ENCODE peak calls at places on chromosomes 12 and 14, in five cellular contexts. R, B, Z, L and C are unnamed samples.

GRCh38 chr14:60153996-60154395 is 11.2 kb downstream of the DHRS7 start:
- DNase-seq in R (no peak), B (no peak), Z (no peak), L (no peak), C (no peak)

GRCh38 chr12:12561305-12562015 is 1.2 kb downstream of the DUSP16 start:
- DNase-seq in R (no peak), B (no peak), Z (no peak), L (no peak), C (peak)

GRCh38 chr14:77488558-77488957 is 10.1 kb downstream of the ISM2 start:
- DNase-seq in R (no peak), B (no peak), Z (no peak), L (no peak), C (no peak)

GRCh38 chr14:88841741-88842140 is 17.3 kb downstream of the TTC8 start:
- DNase-seq in R (no peak), B (no peak), Z (no peak), L (no peak), C (no peak)

GRCh38 chr14:98692832-98693231 is 579.2 kb downstream of the BCL11B start:
- DNase-seq in R (no peak), B (no peak), Z (no peak), L (no peak), C (no peak)

GRCh38 chr14:76918751-76919421 is 92.7 kb downstream of the LRRC74A start:
- DNase-seq in R (peak), B (peak), Z (no peak), L (no peak), C (peak)

GRCh38 chr12:131965073-131965472 is 15.3 kb downstream of the EP400 start:
- DNase-seq in R (no peak), B (no peak), Z (no peak), L (no peak), C (no peak)

GRCh38 chr12:81819991-81820633 is 61.0 kb upstream of the PPFIA2 start:
- DNase-seq in R (no peak), B (no peak), Z (no peak), L (no peak), C (no peak)

GRCh38 chr12:63917864-63918742 is 73.6 kb downstream of the SRGAP1 start:
- DNase-seq in R (peak), B (no peak), Z (peak), L (no peak), C (peak)

GRCh38 chr12:16347391-16348298 is at the start of gene MGST1:
- DNase-seq in R (peak), B (peak), Z (peak), L (peak), C (peak)

GRCh38 chr12:132787877-132788276 is 26.2 kb upstream of the ANKLE2 start:
- DNase-seq in R (no peak), B (no peak), Z (no peak), L (no peak), C (no peak)

GRCh38 chr14:105143451-105144230 is 24.9 kb downstream of the JAG2 start:
- DNase-seq in R (no peak), B (no peak), Z (no peak), L (no peak), C (no peak)

GRCh38 chr12:87779858-87780498 is 249.2 kb downstream of the C12orf50 start:
- DNase-seq in R (no peak), B (no peak), Z (no peak), L (no peak), C (no peak)

GRCh38 chr14:92863281-92863680 is 59.7 kb upstream of the CHGA start:
- DNase-seq in R (no peak), B (no peak), Z (no peak), L (no peak), C (no peak)

GRCh38 chr12:107441906-107442305 is 243.7 kb upstream of the PWP1 start:
- DNase-seq in R (no peak), B (no peak), Z (no peak), L (no peak), C (no peak)

GRCh38 chr12:39605996-39606395 is 13.6 kb downstream of the ABCD2 start:
- DNase-seq in R (peak), B (no peak), Z (no peak), L (no peak), C (no peak)

GRCh38 chr12:583251-583869 is 79.9 kb downstream of the NINJ2 start:
- DNase-seq in R (no peak), B (no peak), Z (no peak), L (no peak), C (peak)

GRCh38 chr14:24072436-24072835 is 1.1 kb downstream of the CPNE6 start:
- DNase-seq in R (no peak), B (no peak), Z (no peak), L (no peak), C (no peak)

GRCh38 chr12:82973601-82974000 is 286.9 kb downstream of the TMTC2 start:
- DNase-seq in R (no peak), B (no peak), Z (no peak), L (no peak), C (no peak)

GRCh38 chr12:6548556-6549378 is 7.1 kb downstream of the IFFO1 start:
- DNase-seq in R (no peak), B (no peak), Z (no peak), L (no peak), C (no peak)

GRCh38 chr12:2306686-2307249 is 254.0 kb downstream of the CACNA1C start:
- DNase-seq in R (no peak), B (no peak), Z (no peak), L (no peak), C (no peak)
- H3K27ac ChIP-seq in R (no peak), B (no peak), Z (no peak), L (no peak), C (no peak)

DNA sequence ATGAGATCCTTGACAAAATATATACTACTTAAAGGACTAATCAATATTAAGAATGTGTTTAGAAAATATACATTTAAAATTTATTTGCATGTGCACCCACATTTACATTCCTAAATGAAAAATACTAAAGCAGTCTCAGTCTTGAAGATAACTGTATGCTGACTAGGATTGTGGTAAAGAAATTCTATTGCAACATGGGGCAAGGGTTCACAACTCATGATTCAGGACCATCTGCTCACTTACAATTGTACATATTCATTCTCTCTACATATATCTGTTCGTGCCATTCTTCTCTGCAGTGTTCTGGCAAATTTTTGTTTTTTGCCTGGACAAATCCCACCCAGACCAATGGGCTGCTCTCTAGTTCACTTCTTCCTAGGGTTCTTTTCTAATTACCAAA is 417.2 kb upstream of the NOVA1 start:
- DNase-seq in R (no peak), B (no peak), Z (no peak), L (no peak), C (no peak)
- TF ChIP-seq ATF3 in R (no peak), B (no peak), Z (no peak), L (no peak), C (no peak)

GRCh38 chr12:51244269-51244668 is 5.6 kb downstream of the DAZAP2 start:
- DNase-seq in R (no peak), B (no peak), Z (no peak), L (no peak), C (no peak)

GRCh38 chr12:51245476-51246253 is 7.0 kb downstream of the DAZAP2 start:
- DNase-seq in R (no peak), B (no peak), Z (no peak), L (no peak), C (no peak)

GRCh38 chr12:51246254-51246853 is 7.7 kb downstream of the DAZAP2 start:
- DNase-seq in R (no peak), B (peak), Z (no peak), L (no peak), C (no peak)

GRCh38 chr12:51242896-51243295 is 4.3 kb downstream of the DAZAP2 start:
- DNase-seq in R (no peak), B (no peak), Z (no peak), L (no peak), C (no peak)

GRCh38 chr12:51247523-51248206 is 9.0 kb downstream of the DAZAP2 start:
- DNase-seq in R (no peak), B (no peak), Z (no peak), L (no peak), C (no peak)
- H3K27ac ChIP-seq in R (no peak), B (peak), Z (no peak), L (peak), C (peak)

GRCh38 chr12:121787063-121787774 is 6.3 kb downstream of the RHOF start:
- DNase-seq in R (no peak), B (no peak), Z (no peak), L (no peak), C (no peak)
- TF ChIP-seq ATF3 in R (no peak), B (no peak), Z (no peak), L (no peak), C (no peak)

GRCh38 chr12:24014853-24015590 is 65.6 kb upstream of the SOX5 start:
- DNase-seq in R (no peak), B (no peak), Z (no peak), L (no peak), C (no peak)
- H3K27ac ChIP-seq in R (no peak), B (no peak), Z (no peak), L (no peak), C (no peak)

GRCh38 chr12:66964629-66965028 is 285.8 kb upstream of the GRIP1 start:
- DNase-seq in R (no peak), B (no peak), Z (no peak), L (no peak), C (no peak)
- TF ChIP-seq ATF3 in R (no peak), B (no peak), Z (no peak), L (no peak), C (no peak)